ENCODE peak calls at places on chromosomes 5 and 9, in ten cellular contexts. F, E, T, Q, L, U, V, O, C and K are unnamed samples.

GRCh38 chr5:158976035-158976434 is 123.7 kb downstream of the EBF1 start:
- DNase-seq in F (no peak), E (no peak), T (no peak), Q (no peak), L (no peak), U (peak; percentile 88), V (peak; percentile 26), O (no peak), C (no peak), K (no peak)

GRCh38 chr5:61298580-61298979 is 33.5 kb upstream of the ZSWIM6 start:
- DNase-seq in F (no peak), E (no peak), T (no peak), Q (no peak), L (no peak), U (peak; percentile 89), V (peak; percentile 66), O (no peak), C (peak; percentile 44), K (no peak)

GRCh38 chr5:181223041-181223728 is at the start of gene TRIM41:
- DNase-seq in F (peak; percentile 96), E (peak; percentile 99), T (peak; percentile 99), Q (peak; percentile 95), L (peak; percentile 99), U (peak; percentile 98), V (peak; percentile 97), O (peak; percentile 94), C (peak; percentile 99), K (peak; percentile 99)

GRCh38 chr9:75909776-75910175 is 19.3 kb downstream of the PCSK5 start:
- DNase-seq in F (no peak), E (no peak), T (no peak), Q (no peak), L (no peak), U (no peak), V (no peak), O (no peak), C (no peak), K (no peak)

GRCh38 chr9:92911496-92912475 is 33.9 kb upstream of the ZNF484 start:
- DNase-seq in F (peak; percentile 64), E (peak; percentile 21), T (no peak), Q (no peak), L (no peak), U (peak; percentile 1), V (peak; percentile 15), O (no peak), C (no peak), K (no peak)

GRCh38 chr5:148542812-148543211 is 111.5 kb downstream of the HTR4 start:
- DNase-seq in F (no peak), E (no peak), T (no peak), Q (no peak), L (no peak), U (peak; percentile 4), V (peak; percentile 27), O (no peak), C (no peak), K (no peak)

GRCh38 chr9:95505676-95506437 is 10.9 kb downstream of the PTCH1 start:
- DNase-seq in F (peak; percentile 54), E (peak; percentile 61), T (peak; percentile 52), Q (peak; percentile 68), L (peak; percentile 67), U (peak; percentile 63), V (peak; percentile 34), O (no peak), C (peak; percentile 83), K (peak; percentile 39)

GRCh38 chr9:134168731-134169130 is 4.4 kb upstream of the RNU6ATAC start:
- DNase-seq in F (no peak), E (no peak), T (no peak), Q (peak; percentile 33), L (no peak), U (no peak), V (no peak), O (no peak), C (peak; percentile 81), K (no peak)

GRCh38 chr9:35811364-35812024 is 568 bp downstream of the SPAG8 start:
- DNase-seq in F (peak; percentile 23), E (no peak), T (no peak), Q (no peak), L (peak; percentile 56), U (no peak), V (no peak), O (no peak), C (no peak), K (no peak)

GRCh38 chr9:35812025-35812602 is at the start of gene SPAG8:
- DNase-seq in F (peak; percentile 87), E (peak; percentile 95), T (peak; percentile 93), Q (peak; percentile 95), L (peak; percentile 95), U (peak; percentile 96), V (peak; percentile 90), O (peak; percentile 90), C (peak; percentile 98), K (peak; percentile 95)

GRCh38 chr9:35814841-35815543 is at the start of gene HINT2:
- DNase-seq in F (peak; percentile 95), E (peak; percentile 99), T (peak; percentile 95), Q (peak; percentile 99), L (peak; percentile 98), U (peak; percentile 99), V (peak; percentile 99), O (peak; percentile 97), C (peak; percentile 99), K (peak; percentile 98)

GRCh38 chr9:35814106-35814840 is 569 bp downstream of the HINT2 start:
- DNase-seq in F (peak; percentile 49), E (peak; percentile 75), T (peak; percentile 73), Q (peak; percentile 69), L (peak; percentile 73), U (peak; percentile 41), V (peak; percentile 46), O (no peak), C (peak; percentile 93), K (peak; percentile 26)

DNA sequence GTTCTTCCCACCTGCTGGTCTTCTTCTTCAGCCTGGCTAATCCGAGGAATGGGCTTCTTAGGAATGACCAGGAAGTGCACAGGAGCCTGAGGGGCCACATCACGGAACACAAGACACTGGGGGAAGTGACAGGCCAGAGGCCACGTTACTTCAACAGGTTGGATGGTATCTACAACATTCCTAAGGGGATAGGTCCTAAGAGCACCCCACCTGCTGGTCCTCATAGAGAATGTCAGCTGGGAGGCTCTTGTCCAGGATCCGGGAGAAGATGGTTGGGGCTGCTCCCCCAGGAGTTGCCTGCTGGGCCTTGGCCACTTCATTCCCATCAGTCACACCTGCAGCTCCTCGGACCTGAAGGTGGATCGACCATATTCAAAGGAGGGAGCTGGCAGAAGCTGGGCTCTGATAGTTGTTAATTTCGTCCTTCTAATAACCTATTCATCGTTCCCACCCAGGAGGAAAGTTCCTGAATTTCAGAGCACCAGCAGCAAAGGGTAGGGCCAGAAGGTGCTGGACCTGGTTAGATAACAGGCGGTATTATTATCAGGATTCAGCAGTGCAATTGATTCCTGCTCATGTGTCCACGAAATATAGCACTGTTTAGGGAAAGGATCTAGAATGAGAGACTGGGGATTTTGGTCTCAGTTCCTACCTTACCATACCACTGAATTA is 1.3 kb downstream of the HINT2 start:
- DNase-seq in F (no peak), E (no peak), T (no peak), Q (peak; percentile 43), L (no peak), U (peak; percentile 32), V (no peak), O (no peak), C (peak; percentile 72), K (no peak)
- TF ChIP-seq CTCF in F (no peak), E (peak; percentile 36), T (no peak), Q (peak; percentile 72), L (peak; percentile 13), U (peak; percentile 23), V (peak; percentile 53), O (no peak), C (peak; percentile 75), K (no peak)

DNA sequence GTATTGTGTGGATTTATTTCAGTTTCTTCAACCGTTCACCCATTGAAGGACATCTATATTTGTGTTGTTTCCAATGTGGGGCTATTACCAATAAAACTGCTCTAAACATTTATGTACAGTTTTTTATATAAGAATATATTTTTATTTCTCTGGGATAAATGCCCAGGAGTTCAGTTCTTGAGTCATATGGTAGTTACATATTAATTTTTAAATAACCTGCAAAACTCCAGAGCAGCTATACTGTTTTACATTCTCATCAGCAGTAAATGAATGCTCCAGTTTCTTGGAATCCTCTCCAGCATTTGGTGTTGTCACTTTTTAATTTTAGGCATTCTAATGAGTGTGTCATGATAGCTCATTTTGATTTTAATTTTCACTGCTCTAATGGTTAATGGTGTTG is 36.1 kb downstream of the CDK7 start:
- DNase-seq in F (no peak), E (no peak), T (no peak), Q (no peak), L (no peak), U (no peak), V (no peak), O (no peak), C (no peak), K (no peak)
- H3K36me3 ChIP-seq in F (peaks cover 2% of the 10 kb centered on the region), E (no peaks in the 10 kb centered on the region), T (peaks cover 4% of the 10 kb centered on the region), Q (peaks cover 16% of the 10 kb centered on the region), L (no peaks in the 10 kb centered on the region), U (peaks cover 20% of the 10 kb centered on the region), V (peaks cover 34% of the 10 kb centered on the region), O (peaks cover 52% of the 10 kb centered on the region), C (peaks cover 88% of the 10 kb centered on the region), K (peaks cover 11% of the 10 kb centered on the region)

GRCh38 chr5:128537999-128538248 is at the start of gene FBN2:
- DNase-seq in F (no peak), E (no peak), T (no peak), Q (no peak), L (no peak), U (no peak), V (no peak), O (no peak), C (no peak), K (no peak)

GRCh38 chr5:128538249-128539037 is 398 bp upstream of the FBN2 start:
- DNase-seq in F (peak; percentile 66), E (peak; percentile 37), T (peak; percentile 44), Q (peak; percentile 24), L (peak; percentile 62), U (peak; percentile 80), V (peak; percentile 80), O (no peak), C (peak; percentile 97), K (no peak)

GRCh38 chr5:128537306-128537998 is 593 bp downstream of the FBN2 start:
- DNase-seq in F (peak; percentile 19), E (no peak), T (peak; percentile 31), Q (peak; percentile 15), L (peak; percentile 17), U (peak; percentile 55), V (peak; percentile 59), O (no peak), C (peak; percentile 85), K (no peak)

GRCh38 chr5:128536229-128536860 is 1.7 kb downstream of the FBN2 start:
- DNase-seq in F (no peak), E (no peak), T (no peak), Q (no peak), L (no peak), U (peak; percentile 17), V (no peak), O (no peak), C (peak; percentile 76), K (no peak)

GRCh38 chr5:128536861-128537305 is 1.2 kb downstream of the FBN2 start:
- DNase-seq in F (no peak), E (no peak), T (no peak), Q (no peak), L (no peak), U (peak; percentile 30), V (no peak), O (no peak), C (peak; percentile 76), K (no peak)
- TF ChIP-seq CTCF in F (no peak), E (no peak), T (no peak), Q (no peak), L (no peak), U (no peak), V (no peak), O (no peak), C (peak; percentile 37), K (no peak)

DNA sequence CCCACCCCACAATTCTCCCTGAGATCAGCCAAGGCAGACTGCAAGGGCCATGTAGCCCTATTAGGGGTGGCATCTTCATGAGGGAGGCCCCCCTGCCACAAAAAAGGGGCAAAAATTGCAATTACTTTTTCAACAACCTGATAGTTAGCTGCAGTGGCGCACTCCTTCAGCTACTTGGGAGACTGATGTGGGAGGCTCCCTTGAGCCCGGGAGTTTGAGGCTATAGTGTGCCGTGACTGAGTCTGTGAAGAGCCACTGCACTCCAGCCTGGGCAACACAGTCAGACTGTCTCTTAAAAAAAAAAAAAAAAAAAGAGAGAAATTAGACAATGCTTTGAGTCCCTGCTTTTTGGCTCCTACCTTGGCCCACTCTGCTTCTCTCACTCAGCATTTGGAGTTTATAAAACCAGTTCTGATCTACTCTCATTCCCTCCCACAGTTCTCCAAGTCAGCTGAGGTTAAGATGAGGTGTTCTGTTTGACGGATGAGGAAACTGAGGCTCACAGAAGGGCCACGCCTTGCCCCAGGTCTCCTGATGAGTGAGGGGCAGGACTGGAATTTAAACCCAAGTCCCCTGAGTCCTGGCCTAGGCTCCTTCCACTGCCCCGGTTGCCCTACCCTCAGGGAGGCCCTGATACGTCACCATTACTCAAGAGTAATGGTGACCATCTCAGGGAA is 8.9 kb downstream of the GPX3 start:
- DNase-seq in F (no peak), E (no peak), T (peak; percentile 49), Q (no peak), L (no peak), U (no peak), V (no peak), O (no peak), C (no peak), K (no peak)
- H3K36me3 ChIP-seq in F (peaks cover 2% of the 10 kb centered on the region), E (no peaks in the 10 kb centered on the region), T (peaks cover 7% of the 10 kb centered on the region), Q (peaks cover 26% of the 10 kb centered on the region), L (no peaks in the 10 kb centered on the region), U (peaks cover 54% of the 10 kb centered on the region), V (peaks cover 32% of the 10 kb centered on the region), O (peaks cover 75% of the 10 kb centered on the region), C (peaks cover 41% of the 10 kb centered on the region), K (peaks cover 38% of the 10 kb centered on the region)